ENCODE peak calls at places on chromosome 9, in ten cellular contexts. W, I, J, X, S, Z, Q, E, L and P are unnamed samples.

GRCh38 chr9:110443146-110443877 is 105.6 kb upstream of the TXNDC8 start:
- DNase-seq in W (no peak), I (no peak), J (no peak), X (no peak), S (peak; percentile 86), Z (no peak), Q (no peak), E (no peak), L (no peak), P (no peak)

GRCh38 chr9:70007831-70008230 is 35.8 kb upstream of the MAMDC2 start:
- DNase-seq in W (no peak), I (no peak), J (no peak), X (no peak), S (no peak), Z (no peak), Q (no peak), E (no peak), L (no peak), P (no peak)

GRCh38 chr9:3401556-3401955 is 124.2 kb downstream of the RFX3 start:
- DNase-seq in W (no peak), I (no peak), J (no peak), X (no peak), S (no peak), Z (peak; percentile 73), Q (no peak), E (no peak), L (no peak), P (no peak)

GRCh38 chr9:9998491-9999287 is 614.1 kb downstream of the PTPRD start:
- DNase-seq in W (no peak), I (no peak), J (no peak), X (no peak), S (no peak), Z (peak; percentile 59), Q (no peak), E (no peak), L (no peak), P (no peak)

GRCh38 chr9:34510506-34511159 is 12.2 kb downstream of the ENHO start:
- DNase-seq in W (no peak), I (peak; percentile 44), J (no peak), X (no peak), S (no peak), Z (no peak), Q (no peak), E (peak; percentile 10), L (no peak), P (no peak)

GRCh38 chr9:108040783-108041182 is 551.2 kb upstream of the KLF4 start:
- DNase-seq in W (no peak), I (no peak), J (no peak), X (no peak), S (no peak), Z (no peak), Q (no peak), E (no peak), L (no peak), P (no peak)

GRCh38 chr9:134670042-134670525 is 28.5 kb downstream of the COL5A1 start:
- DNase-seq in W (no peak), I (no peak), J (no peak), X (no peak), S (peak; percentile 79), Z (no peak), Q (no peak), E (peak; percentile 45), L (no peak), P (no peak)

GRCh38 chr9:459491-460444 is 245.1 kb downstream of the DOCK8 start:
- DNase-seq in W (no peak), I (no peak), J (no peak), X (no peak), S (no peak), Z (no peak), Q (no peak), E (no peak), L (no peak), P (no peak)

GRCh38 chr9:32954642-32955041 is 46.8 kb downstream of the APTX start:
- DNase-seq in W (no peak), I (no peak), J (no peak), X (peak; percentile 45), S (peak; percentile 64), Z (no peak), Q (no peak), E (no peak), L (no peak), P (no peak)

GRCh38 chr9:132288371-132288770 is 66.4 kb downstream of the SETX start:
- DNase-seq in W (no peak), I (no peak), J (no peak), X (no peak), S (peak; percentile 41), Z (no peak), Q (no peak), E (no peak), L (no peak), P (no peak)

GRCh38 chr9:129176786-129177442 is 1.1 kb downstream of the IER5L start:
- DNase-seq in W (peak; percentile 56), I (no peak), J (peak; percentile 51), X (peak; percentile 48), S (peak; percentile 57), Z (peak; percentile 75), Q (peak; percentile 42), E (peak; percentile 77), L (no peak), P (peak; percentile 81)
- H3K4me1 ChIP-seq in W (peaks cover 33% of the 10 kb centered on the region), I (peaks cover 12% of the 10 kb centered on the region), J (peaks cover 3% of the 10 kb centered on the region), X (peaks cover 46% of the 10 kb centered on the region), S (peaks cover 12% of the 10 kb centered on the region), Z (peaks cover 29% of the 10 kb centered on the region), Q (peaks cover 55% of the 10 kb centered on the region), E (peaks cover 39% of the 10 kb centered on the region), L (peaks cover 21% of the 10 kb centered on the region), P (peaks cover 21% of the 10 kb centered on the region)

GRCh38 chr9:73667749-73668148 is 516.1 kb downstream of the ANXA1 start:
- DNase-seq in W (no peak), I (no peak), J (no peak), X (no peak), S (no peak), Z (no peak), Q (no peak), E (no peak), L (no peak), P (no peak)
- TF ChIP-seq CTCF in W (no peak), I (no peak), J (peak; percentile 11), X (no peak), S (no peak), Z (no peak), Q (no peak), E (no peak), L (no peak), P (no peak)

GRCh38 chr9:136848393-136849037 is 694 bp upstream of the PHPT1 start:
- DNase-seq in W (peak; percentile 31), I (no peak), J (peak; percentile 69), X (peak; percentile 60), S (peak; percentile 16), Z (peak; percentile 87), Q (peak; percentile 51), E (no peak), L (no peak), P (peak; percentile 77)

GRCh38 chr9:136845465-136846261 is 3.4 kb downstream of the AJM1 start:
- DNase-seq in W (no peak), I (no peak), J (no peak), X (no peak), S (no peak), Z (no peak), Q (no peak), E (no peak), L (no peak), P (no peak)

GRCh38 chr9:136846376-136847064 is 2.7 kb upstream of the PHPT1 start:
- DNase-seq in W (no peak), I (no peak), J (no peak), X (no peak), S (no peak), Z (no peak), Q (no peak), E (no peak), L (no peak), P (no peak)

GRCh38 chr9:136847827-136848392 is 1.3 kb upstream of the PHPT1 start:
- DNase-seq in W (peak; percentile 89), I (peak; percentile 94), J (peak; percentile 89), X (peak; percentile 95), S (peak; percentile 90), Z (peak; percentile 91), Q (peak; percentile 94), E (peak; percentile 92), L (peak; percentile 23), P (peak; percentile 95)

DNA sequence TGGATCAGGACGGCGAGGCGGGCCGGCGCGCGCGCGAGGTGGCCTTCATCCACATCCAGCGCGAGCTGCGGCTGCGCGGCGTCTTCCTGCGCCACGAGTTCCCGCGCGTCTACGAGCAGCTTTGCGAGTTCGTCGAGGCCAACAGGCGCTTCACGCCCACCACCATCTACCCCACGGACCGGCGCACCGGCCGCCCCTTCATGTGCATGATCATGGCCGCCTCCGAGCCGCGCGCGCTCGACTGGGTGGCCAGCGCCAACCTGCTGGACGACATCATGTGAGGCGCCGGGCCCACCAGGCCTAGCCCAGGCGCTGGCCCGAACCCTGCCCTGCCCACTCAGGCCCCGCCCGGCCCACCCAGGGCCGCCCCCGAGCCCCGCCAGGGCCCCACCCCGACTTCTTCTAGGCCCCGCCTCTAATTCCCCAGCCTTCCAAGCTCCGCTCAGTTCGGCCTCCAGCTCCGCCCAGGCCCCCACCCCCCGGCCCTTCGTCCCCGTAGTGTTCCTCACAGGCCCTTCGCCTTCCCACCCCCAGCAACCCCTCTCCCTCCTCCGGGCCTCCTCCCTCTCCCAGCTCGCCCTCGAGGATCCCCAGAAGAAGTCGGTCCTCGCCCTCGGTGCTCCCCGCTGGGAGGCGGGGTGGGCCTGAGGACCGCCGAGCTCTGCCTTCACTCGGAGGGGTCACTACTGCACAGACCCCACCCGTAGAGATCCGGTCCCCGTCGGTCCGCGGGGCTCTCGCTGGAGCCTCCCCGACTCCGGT is 2.0 kb upstream of the PHPT1 start:
- DNase-seq in W (peak; percentile 52), I (no peak), J (no peak), X (peak; percentile 47), S (peak; percentile 80), Z (peak; percentile 86), Q (peak; percentile 82), E (no peak), L (no peak), P (peak; percentile 87)
- H3K4me3 ChIP-seq in W (no peak overlapping the region), I (peak overlapping the region; percentile 85), J (peak overlapping the region; percentile 70), X (peak overlapping the region; percentile 72), S (peak overlapping the region; percentile 62), Z (peak overlapping the region; percentile 68), Q (peak overlapping the region; percentile 89), E (peak overlapping the region; percentile 68), L (peak overlapping the region; percentile 80), P (peak overlapping the region; percentile 89)

GRCh38 chr9:136421791-136422190 is 11.3 kb downstream of the PMPCA start:
- DNase-seq in W (no peak), I (no peak), J (no peak), X (no peak), S (no peak), Z (no peak), Q (no peak), E (no peak), L (no peak), P (no peak)

GRCh38 chr9:136423432-136424146 is 13.1 kb downstream of the PMPCA start:
- DNase-seq in W (no peak), I (no peak), J (no peak), X (no peak), S (no peak), Z (no peak), Q (no peak), E (no peak), L (no peak), P (no peak)

GRCh38 chr9:136426787-136427186 is 12.9 kb downstream of the INPP5E start:
- DNase-seq in W (no peak), I (no peak), J (no peak), X (no peak), S (no peak), Z (no peak), Q (no peak), E (no peak), L (no peak), P (no peak)

GRCh38 chr9:136422876-136423275 is 12.4 kb downstream of the PMPCA start:
- DNase-seq in W (no peak), I (no peak), J (no peak), X (no peak), S (no peak), Z (no peak), Q (no peak), E (no peak), L (no peak), P (no peak)

GRCh38 chr9:136424750-136425362 is 14.4 kb downstream of the PMPCA start:
- DNase-seq in W (no peak), I (no peak), J (no peak), X (no peak), S (no peak), Z (no peak), Q (no peak), E (no peak), L (no peak), P (no peak)
- H3K4me1 ChIP-seq in W (peaks cover 17% of the 10 kb centered on the region), I (no peaks in the 10 kb centered on the region), J (no peaks in the 10 kb centered on the region), X (no peaks in the 10 kb centered on the region), S (no peaks in the 10 kb centered on the region), Z (no peaks in the 10 kb centered on the region), Q (no peaks in the 10 kb centered on the region), E (no peaks in the 10 kb centered on the region), L (no peaks in the 10 kb centered on the region), P (no peaks in the 10 kb centered on the region)